ENCODE peak calls at places on chromosomes 3 and 15, in six cellular contexts. A is ovary, M is body of pancreas, R is spleen, W is upper lobe of left lung, Z is tibial nerve. V is an unnamed sample.
A peak's percentile ranks its signal among the peaks of the same experiment; 100 is the strongest.

GRCh38 chr15:54197995-54198394 is 219.8 kb downstream of the UNC13C start:
- DNase-seq in Z (no peak), M (no peak), A (no peak), R (no peak), W (no peak), V (no peak)

GRCh38 chr3:31766654-31767053 is 214.4 kb downstream of the OSBPL10 start:
- DNase-seq in M (no peak), Z (no peak), A (no peak), R (no peak), W (no peak), V (no peak)

GRCh38 chr15:51060058-51060598 is 34.6 kb downstream of the TNFAIP8L3 start:
- DNase-seq in W (no peak), M (no peak), R (no peak), A (no peak), Z (no peak), V (no peak)

GRCh38 chr15:81296673-81297072 is 27.3 kb downstream of the STARD5 start:
- DNase-seq in R (peak; percentile 94), A (no peak), Z (peak; percentile 37), W (peak; percentile 86), M (no peak), V (peak; percentile 35)

GRCh38 chr3:99699841-99700240 is 61.4 kb downstream of the COL8A1 start:
- DNase-seq in W (no peak), R (no peak), Z (no peak), M (no peak), A (no peak), V (no peak)

GRCh38 chr15:69712999-69713398 is 260.4 kb downstream of the RPLP1 start:
- DNase-seq in M (no peak), W (no peak), R (no peak), A (no peak), Z (no peak), V (no peak)

GRCh38 chr3:105483476-105483875 is 116.8 kb downstream of the ALCAM start:
- DNase-seq in A (no peak), M (no peak), R (no peak), Z (no peak), W (no peak), V (no peak)

GRCh38 chr3:140586311-140586710 is 91.6 kb upstream of the TRIM42 start:
- DNase-seq in M (no peak), R (no peak), W (no peak), Z (no peak), A (no peak), V (no peak)

DNA sequence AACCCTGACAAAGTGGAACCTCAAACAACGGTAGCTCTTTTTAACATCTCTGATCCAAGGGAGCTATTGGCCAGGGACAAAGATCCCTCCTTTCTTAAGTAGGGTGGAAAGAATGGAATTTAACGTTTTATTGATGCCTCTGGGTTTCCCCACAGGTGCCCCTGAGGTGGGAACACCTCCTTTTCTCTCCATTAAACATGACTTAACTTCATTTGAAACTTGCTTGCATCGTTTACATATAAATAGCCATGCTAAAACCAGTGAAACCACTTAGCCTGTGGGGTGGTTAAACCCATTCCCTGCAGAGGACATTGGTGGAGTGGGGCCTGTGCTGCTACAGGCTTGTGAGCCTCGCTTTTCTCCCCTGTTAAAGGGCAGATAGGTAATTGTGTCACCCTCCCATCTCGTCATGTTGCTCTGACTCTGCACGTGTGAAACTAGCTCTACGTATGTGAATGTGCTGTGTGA is 9.7 kb downstream of the CGNL1 start:
- DNase-seq in A (no peak), M (no peak), W (no peak), Z (no peak), R (no peak), V (no peak)
- H3K27ac ChIP-seq in A (no peak overlapping the region), M (no peak overlapping the region), W (peak overlapping the region; percentile 79), Z (no peak overlapping the region), R (no peak overlapping the region), V (no peak overlapping the region)

GRCh38 chr15:59439571-59439970 is 1.6 kb downstream of the FAM81A start:
- DNase-seq in W (no peak), Z (no peak), A (no peak), M (no peak), R (no peak), V (no peak)

GRCh38 chr15:59447367-59447766 is 9.4 kb downstream of the FAM81A start:
- DNase-seq in R (no peak), Z (no peak), M (no peak), A (no peak), W (no peak), V (no peak)

GRCh38 chr15:59444980-59445500 is 7.1 kb downstream of the FAM81A start:
- DNase-seq in R (no peak), A (no peak), M (no peak), Z (no peak), W (no peak), V (no peak)

GRCh38 chr15:59444082-59444835 is 6.3 kb downstream of the FAM81A start:
- DNase-seq in W (no peak), M (no peak), R (no peak), A (no peak), Z (no peak), V (no peak)

DNA sequence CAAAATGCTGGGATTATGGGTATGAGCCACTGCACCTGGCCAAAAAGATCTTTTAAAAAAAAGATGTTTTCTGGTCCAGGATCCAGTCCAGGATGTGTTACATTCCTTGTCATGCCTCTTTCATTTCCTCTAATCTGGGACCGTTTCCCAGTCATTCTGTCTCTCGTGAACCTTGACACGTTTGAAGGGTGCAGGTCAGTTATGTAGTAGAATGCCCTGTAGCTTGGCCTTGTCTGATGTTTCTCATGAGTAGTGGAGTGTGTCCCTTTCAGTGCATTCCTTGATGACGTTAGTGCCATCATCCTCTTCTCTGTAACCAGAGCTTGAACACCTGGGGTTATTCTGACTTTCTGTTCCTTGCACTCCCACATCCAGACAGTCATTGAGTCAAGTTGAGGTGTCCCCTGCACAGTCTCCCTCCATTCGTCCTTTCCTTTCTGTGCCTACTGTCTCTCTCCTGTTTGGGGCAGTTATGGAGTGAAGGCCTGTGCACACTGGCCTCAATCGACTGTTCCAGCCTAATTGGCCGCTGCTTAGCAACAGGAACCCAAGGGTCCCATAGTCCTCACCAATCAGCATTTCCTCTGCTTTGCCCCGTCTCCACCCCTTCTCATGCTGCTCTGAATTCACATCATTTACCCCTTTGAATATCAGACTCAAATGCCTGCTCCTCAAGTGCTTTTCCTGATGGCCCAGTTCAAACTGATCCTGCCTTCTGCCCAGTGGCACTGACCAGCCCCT is 5.5 kb downstream of the FAM81A start:
- DNase-seq in Z (no peak), M (no peak), A (no peak), R (no peak), W (no peak), V (no peak)
- TF ChIP-seq POLR2A in Z (no peak), M (no peak), A (no peak), R (no peak), W (no peak), V (no peak)

DNA sequence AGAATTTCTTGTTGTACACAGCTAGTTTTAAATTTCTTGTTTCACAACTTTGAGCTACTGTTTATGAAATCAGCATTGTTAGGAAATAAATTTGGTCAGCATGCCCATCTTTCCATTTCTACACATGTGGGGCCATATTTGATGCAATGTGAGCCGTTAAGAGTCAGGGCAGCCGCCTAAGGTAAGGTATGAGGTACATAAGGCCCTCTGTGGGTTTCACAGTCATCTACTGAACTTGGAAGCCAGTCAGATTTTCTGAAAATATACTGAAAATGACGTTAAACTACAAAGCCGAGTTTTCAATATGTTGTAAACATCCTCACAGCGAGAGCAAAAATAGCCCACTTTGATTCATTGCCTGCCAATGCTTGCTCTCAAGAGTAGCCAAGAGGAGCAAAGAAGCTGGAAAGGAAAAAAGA is 94.7 kb upstream of the PDZRN3 start:
- DNase-seq in M (no peak), W (no peak), Z (peak; percentile 17), R (no peak), A (no peak), V (peak; percentile 24)
- H3K27ac ChIP-seq in M (no peak overlapping the region), W (no peak overlapping the region), Z (peak overlapping the region; percentile 55), R (peak overlapping the region; percentile 66), A (peak overlapping the region; percentile 14), V (peak overlapping the region; percentile 62)

GRCh38 chr3:112115161-112115739 is 17.8 kb downstream of the GCSAM start:
- DNase-seq in M (no peak), A (no peak), R (no peak), Z (no peak), W (no peak), V (no peak)

GRCh38 chr3:112116777-112117186 is 16.3 kb downstream of the GCSAM start:
- DNase-seq in M (no peak), A (no peak), R (no peak), W (no peak), Z (no peak), V (no peak)

GRCh38 chr3:112115806-112116383 is 17.2 kb downstream of the GCSAM start:
- DNase-seq in A (no peak), Z (no peak), R (no peak), M (no peak), W (no peak), V (no peak)

GRCh38 chr3:112117826-112118571 is 15.0 kb downstream of the GCSAM start:
- DNase-seq in M (no peak), W (peak; percentile 27), A (no peak), R (peak; percentile 80), Z (no peak), V (no peak)

DNA sequence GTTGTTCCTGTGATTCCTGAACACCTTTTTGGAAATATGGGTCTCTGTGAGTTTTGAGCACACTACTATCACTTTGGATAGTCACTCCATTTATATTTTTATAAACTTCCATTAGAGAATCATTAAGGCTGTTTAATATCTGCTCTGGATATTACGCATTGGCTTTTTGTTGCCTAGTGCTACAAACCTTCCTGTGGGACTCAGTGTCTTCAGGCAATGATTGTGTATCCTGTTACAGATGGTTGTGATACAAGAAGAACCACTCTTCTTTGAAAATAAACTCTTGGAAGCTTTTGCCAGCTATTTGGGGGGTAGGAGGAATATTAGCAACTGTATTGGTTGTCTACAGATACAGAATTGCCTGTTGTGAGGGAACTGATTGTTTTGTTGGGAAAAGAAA is 15.6 kb downstream of the GCSAM start:
- DNase-seq in Z (no peak), M (no peak), W (no peak), R (no peak), A (no peak), V (no peak)
- TF ChIP-seq POLR2A in Z (no peak), M (no peak), W (no peak), R (no peak), A (no peak), V (no peak)

GRCh38 chr15:84790676-84791075 is 26.5 kb upstream of the ALPK3 start:
- DNase-seq in Z (no peak), A (no peak), W (no peak), R (no peak), M (no peak), V (no peak)

GRCh38 chr15:84793431-84793830 is 23.7 kb upstream of the ALPK3 start:
- DNase-seq in M (no peak), A (no peak), W (no peak), Z (no peak), R (no peak), V (no peak)

GRCh38 chr15:84789762-84790161 is 27.4 kb upstream of the ALPK3 start:
- DNase-seq in A (no peak), W (no peak), Z (no peak), R (no peak), M (no peak), V (no peak)

GRCh38 chr15:84794148-84794547 is 23.0 kb upstream of the ALPK3 start:
- DNase-seq in M (no peak), Z (no peak), W (no peak), A (no peak), R (no peak), V (no peak)

GRCh38 chr15:84791763-84792162 is 25.4 kb upstream of the ALPK3 start:
- DNase-seq in R (no peak), W (no peak), Z (no peak), M (no peak), A (no peak), V (no peak)
- H3K27ac ChIP-seq in R (no peak overlapping the region), W (no peak overlapping the region), Z (no peak overlapping the region), M (no peak overlapping the region), A (no peak overlapping the region), V (peak overlapping the region; percentile 15)

GRCh38 chr15:40081691-40082194 is 26.9 kb downstream of the BMF start:
- DNase-seq in R (peak; percentile 80), A (peak; percentile 76), Z (peak; percentile 77), W (peak; percentile 77), M (peak; percentile 76), V (peak; percentile 69)
- TF ChIP-seq POLR2A in R (no peak), A (no peak), Z (no peak), W (no peak), M (peak; percentile 73), V (peak; percentile 43)